ENCODE peak calls at places on chromosomes 13 and 19, in six cellular contexts. One of them, this sample, is unnamed.

GRCh38 chr19:19329199-19329598 is 8.6 kb downstream of the MAU2 start:
- DNase-seq in kidney: no peak
- DNase-seq in spleen: no peak
- DNase-seq in neuronal stem cell: no peak
- DNase-seq in adrenal gland: no peak
- DNase-seq in epithelial cell of prostate: no peak
- DNase-seq in this sample: no peak

GRCh38 chr19:33472696-33473624 is 48.6 kb downstream of the PEPD start:
- DNase-seq in kidney: no peak
- DNase-seq in spleen: peak; percentile 20
- DNase-seq in neuronal stem cell: no peak
- DNase-seq in adrenal gland: peak; percentile 43
- DNase-seq in epithelial cell of prostate: peak; percentile 80
- DNase-seq in this sample: peak; percentile 56

GRCh38 chr19:10454267-10454666 is 33.9 kb downstream of the PDE4A start:
- DNase-seq in kidney: no peak
- DNase-seq in spleen: no peak
- DNase-seq in neuronal stem cell: peak; percentile 65
- DNase-seq in adrenal gland: peak; percentile 40
- DNase-seq in epithelial cell of prostate: no peak
- DNase-seq in this sample: peak; percentile 55

GRCh38 chr19:37466277-37466797 is 907 bp downstream of the ZNF569 start:
- DNase-seq in kidney: no peak
- DNase-seq in spleen: no peak
- DNase-seq in neuronal stem cell: no peak
- DNase-seq in adrenal gland: no peak
- DNase-seq in epithelial cell of prostate: no peak
- DNase-seq in this sample: no peak

GRCh38 chr13:90640976-90641375 is 706.5 kb upstream of the MIR17HG start:
- DNase-seq in kidney: no peak
- DNase-seq in spleen: no peak
- DNase-seq in neuronal stem cell: no peak
- DNase-seq in adrenal gland: no peak
- DNase-seq in epithelial cell of prostate: no peak
- DNase-seq in this sample: no peak

GRCh38 chr13:76882431-76882830 is 3.8 kb downstream of the KCTD12 start:
- DNase-seq in kidney: no peak
- DNase-seq in spleen: no peak
- DNase-seq in neuronal stem cell: no peak
- DNase-seq in adrenal gland: no peak
- DNase-seq in epithelial cell of prostate: no peak
- DNase-seq in this sample: no peak

GRCh38 chr19:13959962-13960862 is 7.9 kb downstream of the DCAF15 start:
- DNase-seq in kidney: peak; percentile 73
- DNase-seq in spleen: no peak
- DNase-seq in neuronal stem cell: no peak
- DNase-seq in adrenal gland: no peak
- DNase-seq in epithelial cell of prostate: no peak
- DNase-seq in this sample: no peak

GRCh38 chr13:28743499-28744083 is 24.8 kb upstream of the SLC46A3 start:
- DNase-seq in kidney: no peak
- DNase-seq in spleen: no peak
- DNase-seq in neuronal stem cell: no peak
- DNase-seq in adrenal gland: no peak
- DNase-seq in epithelial cell of prostate: no peak
- DNase-seq in this sample: no peak

GRCh38 chr13:50320297-50320862 is 305.1 kb downstream of the KCNRG start:
- DNase-seq in kidney: no peak
- DNase-seq in spleen: no peak
- DNase-seq in neuronal stem cell: no peak
- DNase-seq in adrenal gland: no peak
- DNase-seq in epithelial cell of prostate: no peak
- DNase-seq in this sample: no peak

GRCh38 chr13:33676700-33677048 is 141.3 kb upstream of the RFC3 start:
- DNase-seq in kidney: no peak
- DNase-seq in spleen: no peak
- DNase-seq in neuronal stem cell: no peak
- DNase-seq in adrenal gland: peak; percentile 71
- DNase-seq in epithelial cell of prostate: no peak
- DNase-seq in this sample: no peak

GRCh38 chr19:38049105-38049649 is 142.2 kb downstream of the SIPA1L3 start:
- DNase-seq in kidney: no peak
- DNase-seq in spleen: peak; percentile 86
- DNase-seq in neuronal stem cell: no peak
- DNase-seq in adrenal gland: no peak
- DNase-seq in epithelial cell of prostate: no peak
- DNase-seq in this sample: no peak

GRCh38 chr19:32662186-32662585 is 12.8 kb downstream of the ANKRD27 start:
- DNase-seq in kidney: no peak
- DNase-seq in spleen: no peak
- DNase-seq in neuronal stem cell: no peak
- DNase-seq in adrenal gland: peak; percentile 26
- DNase-seq in epithelial cell of prostate: no peak
- DNase-seq in this sample: no peak

GRCh38 chr13:108083056-108083455 is 132.3 kb downstream of the LIG4 start:
- DNase-seq in kidney: no peak
- DNase-seq in spleen: no peak
- DNase-seq in neuronal stem cell: no peak
- DNase-seq in adrenal gland: no peak
- DNase-seq in epithelial cell of prostate: peak; percentile 31
- DNase-seq in this sample: no peak

GRCh38 chr19:55674459-55674840 is 576 bp upstream of the EPN1 start:
- DNase-seq in kidney: no peak
- DNase-seq in spleen: no peak
- DNase-seq in neuronal stem cell: no peak
- DNase-seq in adrenal gland: no peak
- DNase-seq in epithelial cell of prostate: no peak
- DNase-seq in this sample: no peak

GRCh38 chr13:92843549-92843948 is 383.1 kb upstream of the GPC6 start:
- DNase-seq in kidney: no peak
- DNase-seq in spleen: no peak
- DNase-seq in neuronal stem cell: no peak
- DNase-seq in adrenal gland: no peak
- DNase-seq in epithelial cell of prostate: no peak
- DNase-seq in this sample: no peak

GRCh38 chr13:20473139-20473538 is 52.5 kb downstream of the CRYL1 start:
- DNase-seq in kidney: no peak
- DNase-seq in spleen: no peak
- DNase-seq in neuronal stem cell: no peak
- DNase-seq in adrenal gland: no peak
- DNase-seq in epithelial cell of prostate: no peak
- DNase-seq in this sample: no peak

GRCh38 chr13:32617112-32617511 is 30.9 kb downstream of the PDS5B start:
- DNase-seq in kidney: no peak
- DNase-seq in spleen: no peak
- DNase-seq in neuronal stem cell: no peak
- DNase-seq in adrenal gland: no peak
- DNase-seq in epithelial cell of prostate: no peak
- DNase-seq in this sample: no peak

GRCh38 chr13:106183410-106184128 is 351.9 kb downstream of the EFNB2 start:
- DNase-seq in kidney: no peak
- DNase-seq in spleen: no peak
- DNase-seq in neuronal stem cell: no peak
- DNase-seq in adrenal gland: no peak
- DNase-seq in epithelial cell of prostate: no peak
- DNase-seq in this sample: no peak

GRCh38 chr13:67880916-67881315 is 650.8 kb upstream of the PCDH9 start:
- DNase-seq in kidney: no peak
- DNase-seq in spleen: no peak
- DNase-seq in neuronal stem cell: no peak
- DNase-seq in adrenal gland: no peak
- DNase-seq in epithelial cell of prostate: no peak
- DNase-seq in this sample: no peak

GRCh38 chr13:28611654-28612131 is 47.2 kb upstream of the POMP start:
- DNase-seq in kidney: no peak
- DNase-seq in spleen: no peak
- DNase-seq in neuronal stem cell: no peak
- DNase-seq in adrenal gland: no peak
- DNase-seq in epithelial cell of prostate: no peak
- DNase-seq in this sample: no peak

GRCh38 chr13:76937416-76937815 is 10.9 kb upstream of the ACOD1 start:
- DNase-seq in kidney: no peak
- DNase-seq in spleen: no peak
- DNase-seq in neuronal stem cell: no peak
- DNase-seq in adrenal gland: peak; percentile 52
- DNase-seq in epithelial cell of prostate: peak; percentile 78
- DNase-seq in this sample: no peak

GRCh38 chr19:5287066-5287465 is 53.5 kb downstream of the PTPRS start:
- DNase-seq in kidney: no peak
- DNase-seq in spleen: no peak
- DNase-seq in neuronal stem cell: no peak
- DNase-seq in adrenal gland: no peak
- DNase-seq in epithelial cell of prostate: no peak
- DNase-seq in this sample: no peak

GRCh38 chr19:55094456-55095259 is 19.0 kb downstream of the EPS8L1 start:
- DNase-seq in kidney: peak; percentile 46
- DNase-seq in spleen: no peak
- DNase-seq in neuronal stem cell: no peak
- DNase-seq in adrenal gland: peak; percentile 12
- DNase-seq in epithelial cell of prostate: no peak
- DNase-seq in this sample: no peak

DNA sequence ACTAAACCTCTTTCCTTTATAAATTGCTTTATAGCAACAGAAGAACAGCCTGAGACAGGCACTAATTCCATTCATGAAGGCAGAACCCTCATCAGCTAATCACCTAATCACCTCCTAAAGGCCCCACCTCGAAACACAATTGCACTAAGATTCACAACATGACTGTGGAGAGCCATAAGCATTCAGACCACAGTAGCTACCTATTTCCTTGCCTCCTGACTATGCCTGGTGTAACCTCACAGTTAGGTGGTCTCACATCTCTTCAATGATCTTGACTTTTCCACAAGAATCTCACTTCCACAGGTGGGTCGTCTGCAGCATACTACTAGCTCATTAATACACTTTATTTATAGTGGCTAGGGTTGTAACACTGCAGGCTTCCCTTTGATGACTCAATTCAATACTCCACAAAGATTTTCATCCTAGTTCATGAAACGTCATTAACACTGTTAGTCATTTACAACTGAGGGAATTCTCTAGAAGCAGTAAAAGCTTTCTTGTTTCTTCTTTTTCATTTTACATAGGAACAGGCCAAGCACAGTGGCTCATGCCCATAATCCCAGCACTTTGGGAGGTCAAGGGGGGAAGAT is 27.1 kb downstream of the STK24 start:
- DNase-seq in kidney: no peak
- DNase-seq in spleen: no peak
- DNase-seq in neuronal stem cell: no peak
- DNase-seq in adrenal gland: no peak
- DNase-seq in epithelial cell of prostate: no peak
- DNase-seq in this sample: no peak
- H3K27ac ChIP-seq in kidney: no peak overlapping the region
- H3K27ac ChIP-seq in spleen: peak overlapping the region; percentile 53
- H3K27ac ChIP-seq in neuronal stem cell: no peak overlapping the region
- H3K27ac ChIP-seq in adrenal gland: no peak overlapping the region
- H3K27ac ChIP-seq in epithelial cell of prostate: peak overlapping the region; percentile 64
- H3K27ac ChIP-seq in this sample: no peak overlapping the region

GRCh38 chr13:110136660-110137585 is 170.0 kb downstream of the COL4A1 start:
- DNase-seq in kidney: no peak
- DNase-seq in spleen: no peak
- DNase-seq in neuronal stem cell: no peak
- DNase-seq in adrenal gland: no peak
- DNase-seq in epithelial cell of prostate: no peak
- DNase-seq in this sample: peak; percentile 58
- H3K27ac ChIP-seq in kidney: no peak overlapping the region
- H3K27ac ChIP-seq in spleen: peak overlapping the region; percentile 92
- H3K27ac ChIP-seq in neuronal stem cell: peak overlapping the region; percentile 88
- H3K27ac ChIP-seq in adrenal gland: peak overlapping the region; percentile 86
- H3K27ac ChIP-seq in epithelial cell of prostate: no peak overlapping the region
- H3K27ac ChIP-seq in this sample: peak overlapping the region; percentile 80

DNA sequence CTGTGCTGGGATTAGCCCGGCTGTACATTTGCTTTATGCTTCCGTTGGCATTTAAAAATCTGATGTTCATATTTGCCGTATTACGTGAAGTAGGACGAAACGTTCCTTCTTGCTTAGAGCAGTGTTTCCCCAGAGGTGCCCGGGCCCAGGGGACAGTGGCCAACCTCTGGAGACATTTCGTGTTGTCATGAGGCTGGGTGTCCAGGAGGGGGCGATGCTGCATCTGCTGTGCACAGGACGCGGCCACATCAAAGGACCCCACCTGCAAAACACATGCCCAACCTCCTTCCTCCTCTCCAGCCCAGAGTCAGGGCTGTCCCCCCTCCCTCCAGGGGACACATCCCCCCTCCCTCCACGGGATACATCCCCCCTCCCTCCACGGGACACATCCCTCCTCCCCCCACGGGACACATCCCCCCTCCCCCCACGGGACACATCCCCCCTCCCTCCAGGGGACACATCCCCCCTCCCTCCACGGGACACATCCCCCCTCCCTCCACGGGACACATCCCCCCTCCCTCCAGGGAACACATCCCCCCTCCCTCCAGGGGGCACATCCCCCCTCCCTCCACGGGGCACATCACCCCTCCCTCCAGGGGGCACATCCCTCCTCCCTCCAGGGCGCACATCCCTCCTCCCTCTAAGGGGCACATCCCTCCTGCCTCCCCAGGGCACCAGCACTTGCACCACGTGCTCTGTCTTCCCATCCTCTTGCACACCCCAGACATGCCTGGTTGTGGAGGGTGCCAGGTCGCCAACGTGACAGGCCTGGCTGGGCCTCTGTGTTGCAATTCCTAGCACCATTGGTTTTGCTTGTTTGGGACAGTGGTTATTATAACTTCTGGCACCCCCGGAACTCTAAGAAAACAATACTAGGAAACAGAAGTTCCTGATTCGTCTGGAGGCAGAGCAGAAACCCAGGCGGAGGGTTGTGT is 46.7 kb downstream of the GAS6 start:
- DNase-seq in kidney: peak; percentile 94
- DNase-seq in spleen: peak; percentile 92
- DNase-seq in neuronal stem cell: peak; percentile 68
- DNase-seq in adrenal gland: peak; percentile 84
- DNase-seq in epithelial cell of prostate: peak; percentile 68
- DNase-seq in this sample: peak; percentile 82
- H3K27ac ChIP-seq in kidney: no peak overlapping the region
- H3K27ac ChIP-seq in spleen: peak overlapping the region; percentile 37
- H3K27ac ChIP-seq in neuronal stem cell: no peak overlapping the region
- H3K27ac ChIP-seq in adrenal gland: no peak overlapping the region
- H3K27ac ChIP-seq in epithelial cell of prostate: no peak overlapping the region
- H3K27ac ChIP-seq in this sample: no peak overlapping the region

DNA sequence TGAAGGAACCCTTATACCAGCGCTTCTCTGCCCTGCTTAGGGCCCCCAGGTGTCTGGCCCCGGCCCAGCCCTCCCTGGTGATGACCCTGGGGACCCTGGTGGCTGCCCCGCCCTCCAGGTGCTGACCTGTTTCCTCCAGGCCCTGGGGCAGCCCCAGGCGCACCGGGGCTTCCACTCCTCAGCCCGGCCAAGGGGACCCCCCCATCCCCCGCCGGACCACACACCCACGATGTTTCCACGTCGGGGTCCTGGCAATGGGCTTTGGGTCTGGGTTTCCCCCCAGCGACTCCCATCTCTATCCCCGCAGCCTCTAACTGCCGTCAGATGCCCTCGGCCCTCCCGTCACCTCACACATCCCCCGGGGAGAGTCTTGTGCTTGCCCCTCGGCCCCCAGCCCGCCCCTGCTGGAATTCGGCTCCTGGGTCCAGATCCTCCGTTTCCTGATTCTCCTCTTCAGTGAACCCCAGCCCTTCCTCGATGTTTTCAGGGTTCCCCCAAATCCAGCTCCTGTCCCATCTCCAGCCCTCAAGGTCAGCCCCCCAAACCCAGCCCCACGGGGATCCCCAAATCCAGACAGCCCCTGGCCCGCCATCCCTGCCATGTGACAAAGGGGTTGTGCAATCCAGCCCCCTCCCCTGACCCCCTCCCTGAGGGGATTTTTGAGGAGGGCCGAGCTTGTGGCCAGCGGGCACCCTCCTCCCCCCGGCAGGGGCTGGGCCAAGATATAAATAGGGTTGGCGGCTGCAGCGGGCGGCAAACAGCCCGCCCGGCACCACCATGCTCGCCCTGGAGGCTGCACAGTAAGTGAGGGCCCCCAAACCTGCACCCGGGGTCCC is at the start of gene SPIB:
- DNase-seq in kidney: no peak
- DNase-seq in spleen: peak; percentile 87
- DNase-seq in neuronal stem cell: no peak
- DNase-seq in adrenal gland: no peak
- DNase-seq in epithelial cell of prostate: no peak
- DNase-seq in this sample: no peak
- H3K27ac ChIP-seq in kidney: no peak within 1 kb of the TSS
- H3K27ac ChIP-seq in spleen: peak within 1 kb of the TSS; percentile 86
- H3K27ac ChIP-seq in neuronal stem cell: no peak within 1 kb of the TSS
- H3K27ac ChIP-seq in adrenal gland: no peak within 1 kb of the TSS
- H3K27ac ChIP-seq in epithelial cell of prostate: no peak within 1 kb of the TSS
- H3K27ac ChIP-seq in this sample: no peak within 1 kb of the TSS

This sample was measured in dorsolateral prefrontal cortex.